ENCODE peak calls at places on chromosomes 16 and 17, in five cellular contexts. I is Kasumi-1; X is fibroblast of pulmonary artery; A is natural killer cell treated with Interleukin-12 subunit alpha and Interleukin-12 subunit beta and Interleukin-15 and Interleukin-18, amount 100 ng/mL, for 72 hours; V is stimulated activated CD4-positive, alpha-beta T cell treated with anti-CD3 and anti-CD28 coated beads, Interleukin-1b, Interleukin-23, amount 100 ng/mL, for 1 hour. M is an unnamed sample.

GRCh38 chr17:47955497-47956461 is 1.9 kb downstream of the PRR15L start:
- DNase-seq in I (no peak), V (no peak), A (no peak), X (no peak), M (no peak)

GRCh38 chr16:11546522-11547485 is 39.9 kb downstream of the LITAF start:
- DNase-seq in V (no peak), A (no peak), I (no peak), X (peak), M (no peak)

GRCh38 chr17:57010495-57010894 is 32.6 kb downstream of the SCPEP1 start:
- DNase-seq in X (no peak), A (no peak), I (no peak), V (no peak), M (no peak)

GRCh38 chr16:57113042-57113453 is 20.7 kb downstream of the CPNE2 start:
- DNase-seq in X (peak), V (no peak), A (no peak), I (no peak), M (no peak)

GRCh38 chr16:49158029-49158642 is 123.5 kb downstream of the CBLN1 start:
- DNase-seq in A (no peak), V (no peak), X (peak), I (peak), M (no peak)

GRCh38 chr16:29303520-29303919 is 103.0 kb downstream of the NPIPB11 start:
- DNase-seq in A (no peak), V (no peak), I (no peak), X (no peak), M (no peak)

GRCh38 chr17:79952915-79953314 is 82.8 kb downstream of the TBC1D16 start:
- DNase-seq in V (no peak), X (no peak), I (no peak), A (peak), M (no peak)

GRCh38 chr17:1627987-1628855 is at the start of gene SLC43A2:
- DNase-seq in A (peak), I (peak), V (peak), X (peak), M (no peak)

GRCh38 chr17:77319211-77320031 is 178.7 kb downstream of the SEC14L1 start:
- DNase-seq in X (peak), A (peak), V (peak), I (peak), M (no peak)

GRCh38 chr16:57627184-57627871 is 1.1 kb upstream of the ADGRG1 start:
- DNase-seq in V (no peak), I (no peak), A (no peak), X (peak), M (no peak)

GRCh38 chr16:56303066-56303705 is 111.9 kb downstream of the GNAO1 start:
- DNase-seq in X (no peak), A (no peak), I (no peak), V (no peak), M (no peak)

GRCh38 chr17:2386400-2387085 is 14.3 kb downstream of the MNT start:
- DNase-seq in A (no peak), X (no peak), I (no peak), V (no peak), M (no peak)

GRCh38 chr16:11257131-11257938 is 1.3 kb upstream of the SOCS1 start:
- DNase-seq in V (no peak), A (peak), X (peak), I (peak), M (no peak)

GRCh38 chr16:30567160-30567990 is 4.1 kb downstream of the ZNF688 start:
- DNase-seq in A (peak), X (peak), I (no peak), V (no peak), M (no peak)

GRCh38 chr16:49284962-49285361 is 3.3 kb upstream of the CBLN1 start:
- DNase-seq in V (no peak), X (no peak), A (no peak), I (no peak), M (no peak)

GRCh38 chr17:3695723-3696411 is at the start of gene P2RX5:
- DNase-seq in X (no peak), V (no peak), A (peak), I (no peak), M (no peak)

GRCh38 chr17:15260376-15261062 is 4.6 kb downstream of the PMP22 start:
- DNase-seq in A (peak), V (no peak), X (peak), I (peak), M (no peak)

GRCh38 chr17:80246266-80246681 is 14.4 kb upstream of the RNF213 start:
- DNase-seq in X (no peak), V (no peak), A (no peak), I (no peak), M (no peak)

GRCh38 chr16:73020409-73020884 is 27.5 kb downstream of the ZFHX3 start:
- DNase-seq in V (no peak), A (no peak), I (no peak), X (peak), M (no peak)

GRCh38 chr17:79306688-79307323 is 232.2 kb downstream of the ENGASE start:
- DNase-seq in V (no peak), X (no peak), A (no peak), I (no peak), M (no peak)

GRCh38 chr16:8878523-8878911 is 3.6 kb upstream of the LITAFD start:
- DNase-seq in I (no peak), V (no peak), A (no peak), X (peak), M (no peak)

GRCh38 chr16:90083139-90083538 is 6.0 kb upstream of the PRDM7 start:
- DNase-seq in A (no peak), V (no peak), X (no peak), I (no peak), M (no peak)

GRCh38 chr16:12833939-12834338 is 30.3 kb upstream of the CPPED1 start:
- DNase-seq in A (no peak), X (no peak), I (no peak), V (no peak), M (no peak)

GRCh38 chr16:75263963-75264445 is 12.6 kb upstream of the BCAR1 start:
- DNase-seq in A (no peak), X (no peak), V (no peak), I (no peak), M (no peak)

GRCh38 chr16:86816930-86817625 is 238.7 kb downstream of the FOXL1 start:
- DNase-seq in I (no peak), V (no peak), X (no peak), A (no peak), M (no peak)

GRCh38 chr17:411416-412120 is 59.0 kb upstream of the RPH3AL start:
- DNase-seq in V (no peak), I (no peak), X (no peak), A (no peak), M (no peak)

GRCh38 chr17:49093131-49093530 is 39.4 kb upstream of the B4GALNT2 start:
- DNase-seq in A (no peak), X (no peak), V (no peak), I (no peak), M (no peak)

GRCh38 chr16:20611975-20612471 is 35.9 kb upstream of the ACSM2B start:
- DNase-seq in I (no peak), A (no peak), X (no peak), V (no peak), M (no peak)

GRCh38 chr16:70800798-70801480 is at the start of gene VAC14:
- DNase-seq in V (peak), I (peak), A (peak), X (peak), M (peak)

GRCh38 chr17:17191346-17191792 is 14.8 kb downstream of the PLD6 start:
- DNase-seq in I (no peak), V (no peak), A (no peak), X (peak), M (no peak)

GRCh38 chr17:17900615-17901520 is 64.1 kb upstream of the SREBF1 start:
- DNase-seq in A (no peak), X (peak), V (no peak), I (no peak), M (no peak)

GRCh38 chr17:81422776-81423697 is 27.8 kb downstream of the BAHCC1 start:
- DNase-seq in I (peak), A (no peak), X (peak), V (no peak), M (no peak)

GRCh38 chr17:77419547-77420475 is 279.0 kb downstream of the SEC14L1 start:
- DNase-seq in A (no peak), I (no peak), V (no peak), X (no peak), M (no peak)

GRCh38 chr16:79372504-79373184 is 227.9 kb downstream of the MAF start:
- DNase-seq in V (no peak), I (no peak), A (peak), X (peak), M (no peak)

GRCh38 chr16:81524382-81524781 is 79.8 kb downstream of the CMIP start:
- DNase-seq in A (peak), X (no peak), I (no peak), V (no peak), M (no peak)

GRCh38 chr16:1530883-1531637 is 2.4 kb upstream of the TMEM204 start:
- DNase-seq in V (no peak), A (no peak), I (no peak), X (peak), M (no peak)

GRCh38 chr16:3017806-3018506 is at the start of gene CLDN6:
- DNase-seq in X (no peak), V (no peak), A (no peak), I (no peak), M (no peak)

GRCh38 chr16:29315046-29315445 is 91.5 kb downstream of the NPIPB11 start:
- DNase-seq in V (no peak), X (no peak), A (no peak), I (no peak), M (no peak)